ENCODE peak calls at places on chromosome 4, in nine cellular contexts. C is bronchial epithelial cell; P is activated T-cell treated with anti-CD3 and anti-CD28 coated beads, Interleukin-2, amount 50 U/mL, for 72 hours; Q is upper lobe of left lung; X is heart right ventricle; O is activated CD4-positive, alpha-beta T cell treated with anti-CD3 and anti-CD28 coated beads, Interleukin-2, amount 50 U/mL, for 1 hour; H is AG08395; R is HEK293T; E is GOT3. M is an unnamed sample.

GRCh38 chr4:119946359-119946758 is 120.3 kb downstream of the MAD2L1 start:
- DNase-seq in H (no peak), C (no peak), Q (peak; percentile 22), O (no peak), X (no peak), P (no peak), R (no peak), E (no peak), M (no peak)

GRCh38 chr4:95387719-95388118 is 161.1 kb downstream of the UNC5C start:
- DNase-seq in C (no peak), O (no peak), R (no peak), X (no peak), H (no peak), Q (no peak), P (no peak), E (no peak), M (no peak)

GRCh38 chr4:14906805-14907204 is 95.5 kb upstream of the CPEB2 start:
- DNase-seq in C (no peak), P (no peak), R (no peak), Q (no peak), E (no peak), O (no peak), X (no peak), H (no peak), M (peak; percentile 25)

GRCh38 chr4:140223056-140223810 is 69.2 kb upstream of the MAML3 start:
- DNase-seq in P (no peak), H (no peak), X (no peak), C (peak; percentile 35), E (no peak), R (no peak), Q (no peak), O (no peak), M (peak; percentile 14)

GRCh38 chr4:3286335-3287175 is 6.3 kb upstream of the RGS12 start:
- DNase-seq in X (no peak), R (no peak), E (no peak), C (no peak), H (no peak), O (no peak), Q (peak; percentile 15), P (no peak), M (no peak)

GRCh38 chr4:102809691-102810090 is 17.7 kb downstream of the UBE2D3 start:
- DNase-seq in Q (no peak), R (no peak), X (no peak), O (no peak), C (no peak), E (no peak), H (no peak), P (no peak), M (no peak)

GRCh38 chr4:184388106-184388505 is 86.2 kb downstream of the IRF2 start:
- DNase-seq in C (no peak), R (no peak), Q (no peak), H (no peak), E (no peak), O (no peak), X (no peak), P (no peak), M (no peak)

GRCh38 chr4:2911868-2912267 is 51.3 kb downstream of the NOP14 start:
- DNase-seq in Q (no peak), P (no peak), C (no peak), R (no peak), H (no peak), O (no peak), X (no peak), E (no peak), M (no peak)

GRCh38 chr4:86878640-86879039 is 13.6 kb downstream of the C4orf36 start:
- DNase-seq in X (no peak), O (no peak), C (no peak), E (no peak), P (no peak), H (no peak), R (peak; percentile 10), Q (no peak), M (no peak)

GRCh38 chr4:36079666-36080065 is 164.6 kb downstream of the ARAP2 start:
- DNase-seq in O (no peak), X (no peak), P (no peak), E (no peak), H (no peak), Q (no peak), R (no peak), C (no peak), M (no peak)

GRCh38 chr4:146436423-146437162 is 85.1 kb downstream of the SLC10A7 start:
- DNase-seq in E (no peak), O (no peak), X (no peak), R (no peak), Q (no peak), C (no peak), P (no peak), H (peak; percentile 5), M (no peak)

GRCh38 chr4:173346074-173346473 is 11.9 kb upstream of the HMGB2 start:
- DNase-seq in P (no peak), H (peak; percentile 72), C (no peak), X (no peak), E (no peak), Q (no peak), R (no peak), O (no peak), M (no peak)

GRCh38 chr4:176334066-176334465 is 14.3 kb downstream of the SPCS3 start:
- DNase-seq in E (no peak), X (no peak), H (no peak), C (no peak), R (no peak), O (no peak), Q (no peak), P (no peak), M (no peak)

GRCh38 chr4:73603307-73603710 is 16.9 kb downstream of the RASSF6 start:
- DNase-seq in E (no peak), R (no peak), X (no peak), C (peak; percentile 69), Q (no peak), O (no peak), P (no peak), H (no peak), M (no peak)

GRCh38 chr4:141913928-141914327 is 277.5 kb downstream of the IL15 start:
- DNase-seq in Q (no peak), O (no peak), H (peak; percentile 7), X (no peak), C (peak; percentile 2), R (no peak), E (no peak), P (no peak), M (peak; percentile 4)

GRCh38 chr4:98932539-98932938 is 3.6 kb upstream of the EIF4E start:
- DNase-seq in X (no peak), E (no peak), Q (no peak), O (no peak), P (no peak), C (peak; percentile 88), H (no peak), R (no peak), M (no peak)

GRCh38 chr4:8402640-8403039 is 37.9 kb downstream of the ACOX3 start:
- DNase-seq in H (no peak), P (no peak), X (peak; percentile 56), E (no peak), R (no peak), C (no peak), O (no peak), Q (no peak), M (no peak)

GRCh38 chr4:81421346-81422218 is 50.1 kb downstream of the RASGEF1B start:
- DNase-seq in H (no peak), X (no peak), Q (peak; percentile 67), O (no peak), P (peak; percentile 2), R (no peak), E (no peak), C (peak; percentile 98), M (no peak)

GRCh38 chr4:94577136-94577535 is 125.4 kb downstream of the PDLIM5 start:
- DNase-seq in H (peak; percentile 48), X (no peak), R (no peak), Q (no peak), O (no peak), C (no peak), P (no peak), E (no peak), M (no peak)

GRCh38 chr4:4721636-4722035 is 137.8 kb upstream of the MSX1 start:
- DNase-seq in P (no peak), X (no peak), H (no peak), C (no peak), O (no peak), Q (no peak), R (no peak), E (no peak), M (no peak)

GRCh38 chr4:41693629-41694028 is 54.9 kb downstream of the PHOX2B start:
- DNase-seq in C (peak; percentile 54), X (no peak), P (no peak), H (peak; percentile 10), Q (no peak), O (no peak), E (no peak), R (peak; percentile 25), M (peak; percentile 76)

GRCh38 chr4:60579335-60579734 is 620.8 kb upstream of the ADGRL3 start:
- DNase-seq in C (peak; percentile 76), R (no peak), H (peak; percentile 2), O (no peak), E (no peak), Q (no peak), P (no peak), X (no peak), M (no peak)

GRCh38 chr4:37648084-37648817 is 37.9 kb downstream of the RELL1 start:
- DNase-seq in R (no peak), E (peak; percentile 20), O (no peak), H (peak; percentile 94), X (peak; percentile 48), P (no peak), Q (peak; percentile 73), C (peak; percentile 94), M (peak; percentile 83)

GRCh38 chr4:10974371-10974770 is 289.8 kb upstream of the CLNK start:
- DNase-seq in C (peak; percentile 61), O (no peak), R (no peak), E (no peak), X (no peak), H (no peak), P (no peak), Q (no peak), M (no peak)

GRCh38 chr4:77990904-77991358 is 66.2 kb upstream of the FRAS1 start:
- DNase-seq in X (no peak), C (peak; percentile 25), O (no peak), Q (no peak), E (no peak), P (no peak), R (no peak), H (no peak), M (no peak)

GRCh38 chr4:146317783-146318182 is 103.4 kb downstream of the REELD1 start:
- DNase-seq in Q (no peak), C (no peak), P (no peak), E (no peak), R (no peak), X (no peak), O (no peak), H (no peak), M (no peak)

GRCh38 chr4:183563874-183564273 is 59.0 kb downstream of the ING2 start:
- DNase-seq in E (no peak), X (no peak), O (no peak), Q (peak; percentile 75), R (no peak), H (no peak), C (peak; percentile 88), P (peak; percentile 29), M (peak; percentile 17)

GRCh38 chr4:149160370-149160769 is 655.3 kb downstream of the IQCM start:
- DNase-seq in E (no peak), Q (no peak), P (no peak), X (no peak), C (no peak), R (no peak), O (no peak), H (no peak), M (no peak)

GRCh38 chr4:166065324-166065723 is 192.3 kb downstream of the TLL1 start:
- DNase-seq in X (no peak), O (no peak), P (no peak), Q (no peak), R (no peak), C (peak; percentile 69), E (no peak), H (no peak), M (no peak)

GRCh38 chr4:24517676-24518075 is 66.7 kb downstream of the DHX15 start:
- DNase-seq in H (no peak), X (no peak), P (no peak), C (no peak), Q (no peak), E (no peak), O (no peak), R (no peak), M (no peak)

M was measured in SK-MEL-5.